ENCODE peak calls at places on chromosomes 7 and 10, in four cellular contexts. M is lower leg skin, W is A549, Z is heart left ventricle. S is an unnamed sample.

GRCh38 chr7:116988363-116988989 is 35.2 kb downstream of the ST7 start:
- DNase-seq in M (no peak), Z (no peak), W (peak), S (peak)

GRCh38 chr7:35727571-35727970 is 32.6 kb upstream of the HERPUD2 start:
- DNase-seq in W (no peak), M (no peak), Z (no peak), S (peak)

GRCh38 chr7:32476816-32477648 is 13.1 kb downstream of the LSM5 start:
- DNase-seq in W (no peak), M (no peak), Z (no peak), S (peak)

GRCh38 chr10:126013489-126014281 is 117.3 kb downstream of the FANK1 start:
- DNase-seq in M (no peak), W (peak), Z (no peak), S (peak)

GRCh38 chr7:142898377-142899235 is 13.1 kb upstream of the TRPV6 start:
- DNase-seq in M (peak), W (no peak), Z (no peak), S (no peak)

GRCh38 chr7:29270579-29270978 is 76.0 kb downstream of the CHN2 start:
- DNase-seq in W (no peak), Z (no peak), M (no peak), S (no peak)

GRCh38 chr7:150631084-150631824 is 931 bp downstream of the GIMAP6 start:
- DNase-seq in M (peak), Z (peak), W (no peak), S (no peak)

GRCh38 chr7:98021588-98022351 is 31.8 kb upstream of the OCM2 start:
- DNase-seq in M (peak), W (peak), Z (peak), S (peak)

GRCh38 chr7:75993689-75994387 is 557 bp downstream of the TMEM120A start:
- DNase-seq in M (peak), W (peak), Z (peak), S (peak)

GRCh38 chr7:32378991-32379390 is 111.2 kb downstream of the LSM5 start:
- DNase-seq in Z (no peak), W (no peak), M (no peak), S (no peak)

GRCh38 chr7:2710901-2711551 is 23.0 kb downstream of the AMZ1 start:
- DNase-seq in W (no peak), M (no peak), Z (no peak), S (no peak)

GRCh38 chr10:43110318-43111071 is 27.8 kb upstream of the CSGALNACT2 start:
- DNase-seq in W (no peak), M (no peak), Z (no peak), S (peak)

GRCh38 chr7:137981668-137982067 is 20.2 kb downstream of the CREB3L2 start:
- DNase-seq in Z (no peak), M (no peak), W (no peak), S (no peak)

GRCh38 chr7:153413199-153413539 is 639.0 kb upstream of the DPP6 start:
- DNase-seq in Z (no peak), M (no peak), W (no peak), S (no peak)

GRCh38 chr10:72490951-72491350 is 134.9 kb downstream of the MICU1 start:
- DNase-seq in W (no peak), M (no peak), Z (no peak), S (peak)

GRCh38 chr7:150363872-150364271 is 4.8 kb upstream of the REPIN1 start:
- DNase-seq in Z (no peak), W (no peak), M (no peak), S (no peak)

GRCh38 chr10:7697304-7697822 is 5.8 kb upstream of the ITIH2 start:
- DNase-seq in M (no peak), W (no peak), Z (no peak), S (no peak)

GRCh38 chr10:63005246-63005645 is 127.9 kb upstream of the NRBF2 start:
- DNase-seq in M (no peak), W (no peak), Z (no peak), S (peak)

GRCh38 chr7:43792471-43792870 is 34.0 kb downstream of the BLVRA start:
- DNase-seq in W (no peak), M (peak), Z (no peak), S (no peak)

GRCh38 chr7:29035044-29035740 is 77.1 kb upstream of the TRIL start:
- DNase-seq in W (peak), M (no peak), Z (no peak), S (peak)

GRCh38 chr10:103854687-103855423 is 521 bp downstream of the SH3PXD2A start:
- DNase-seq in W (peak), Z (peak), M (peak), S (peak)

GRCh38 chr10:69503896-69504265 is 52.6 kb downstream of the TSPAN15 start:
- DNase-seq in Z (no peak), M (peak), W (no peak), S (no peak)

GRCh38 chr7:15558747-15559146 is 3.1 kb downstream of the AGMO start:
- DNase-seq in Z (no peak), W (no peak), M (no peak), S (peak)

GRCh38 chr10:73839276-73839966 is 28.0 kb upstream of the NDST2 start:
- DNase-seq in Z (no peak), M (no peak), W (no peak), S (no peak)

GRCh38 chr10:22816298-22816653 is 101.9 kb upstream of the PIP4K2A start:
- DNase-seq in Z (no peak), W (peak), M (no peak), S (peak)

GRCh38 chr10:87775766-87776165 is 42.3 kb downstream of the ATAD1 start:
- DNase-seq in W (no peak), Z (no peak), M (no peak), S (peak)

GRCh38 chr7:117110480-117111315 is 157.4 kb downstream of the ST7 start:
- DNase-seq in Z (no peak), W (no peak), M (no peak), S (no peak)

GRCh38 chr7:125444864-125445263 is 515.2 kb upstream of the POT1 start:
- DNase-seq in Z (no peak), M (no peak), W (no peak), S (no peak)

GRCh38 chr10:76318171-76318570 is 886.7 kb downstream of the LRMDA start:
- DNase-seq in Z (no peak), W (no peak), M (no peak), S (no peak)

GRCh38 chr7:89067048-89067447 is 271.5 kb upstream of the TEX47 start:
- DNase-seq in W (no peak), Z (no peak), M (no peak), S (no peak)

GRCh38 chr10:46224414-46224682 is 62.4 kb upstream of the ANTXRL start:
- DNase-seq in W (no peak), M (peak), Z (no peak), S (no peak)

GRCh38 chr7:134018321-134018720 is 108.8 kb upstream of the LRGUK start:
- DNase-seq in Z (no peak), M (no peak), W (no peak), S (no peak)

GRCh38 chr10:108049668-108050067 is 885.2 kb upstream of the SORCS1 start:
- DNase-seq in W (no peak), M (no peak), Z (no peak), S (no peak)

GRCh38 chr7:2193575-2194305 is 39.0 kb downstream of the MAD1L1 start:
- DNase-seq in Z (no peak), M (peak), W (no peak), S (no peak)

GRCh38 chr7:100582041-100582579 is 3.8 kb downstream of the LRCH4 start:
- DNase-seq in W (no peak), M (no peak), Z (peak), S (no peak)

GRCh38 chr7:18315241-18315640 is 180.3 kb upstream of the HDAC9 start:
- DNase-seq in M (no peak), Z (no peak), W (no peak), S (no peak)

GRCh38 chr7:149147072-149147729 is at the start of gene ZNF398:
- DNase-seq in W (peak), M (peak), Z (peak), S (peak)

GRCh38 chr10:111481271-111482073 is 404.6 kb downstream of the ADRA2A start:
- DNase-seq in M (no peak), Z (no peak), W (no peak), S (peak)

GRCh38 chr10:43408331-43408709 is 666 bp downstream of the HNRNPF start:
- DNase-seq in Z (no peak), M (peak), W (no peak), S (no peak)

GRCh38 chr10:104406715-104407517 is 53.3 kb downstream of the CFAP58 start:
- DNase-seq in W (peak), Z (no peak), M (no peak), S (peak)

GRCh38 chr10:132812544-132812943 is 26.6 kb upstream of the NKX6-2 start:
- DNase-seq in Z (no peak), W (no peak), M (peak), S (no peak)

GRCh38 chr10:132811891-132812481 is 26.0 kb upstream of the NKX6-2 start:
- DNase-seq in M (peak), Z (peak), W (no peak), S (no peak)

GRCh38 chr10:132809237-132810140 is 23.5 kb upstream of the NKX6-2 start:
- DNase-seq in M (peak), Z (no peak), W (no peak), S (no peak)

GRCh38 chr10:132810141-132810806 is 24.3 kb upstream of the NKX6-2 start:
- DNase-seq in W (no peak), M (peak), Z (no peak), S (no peak)

DNA sequence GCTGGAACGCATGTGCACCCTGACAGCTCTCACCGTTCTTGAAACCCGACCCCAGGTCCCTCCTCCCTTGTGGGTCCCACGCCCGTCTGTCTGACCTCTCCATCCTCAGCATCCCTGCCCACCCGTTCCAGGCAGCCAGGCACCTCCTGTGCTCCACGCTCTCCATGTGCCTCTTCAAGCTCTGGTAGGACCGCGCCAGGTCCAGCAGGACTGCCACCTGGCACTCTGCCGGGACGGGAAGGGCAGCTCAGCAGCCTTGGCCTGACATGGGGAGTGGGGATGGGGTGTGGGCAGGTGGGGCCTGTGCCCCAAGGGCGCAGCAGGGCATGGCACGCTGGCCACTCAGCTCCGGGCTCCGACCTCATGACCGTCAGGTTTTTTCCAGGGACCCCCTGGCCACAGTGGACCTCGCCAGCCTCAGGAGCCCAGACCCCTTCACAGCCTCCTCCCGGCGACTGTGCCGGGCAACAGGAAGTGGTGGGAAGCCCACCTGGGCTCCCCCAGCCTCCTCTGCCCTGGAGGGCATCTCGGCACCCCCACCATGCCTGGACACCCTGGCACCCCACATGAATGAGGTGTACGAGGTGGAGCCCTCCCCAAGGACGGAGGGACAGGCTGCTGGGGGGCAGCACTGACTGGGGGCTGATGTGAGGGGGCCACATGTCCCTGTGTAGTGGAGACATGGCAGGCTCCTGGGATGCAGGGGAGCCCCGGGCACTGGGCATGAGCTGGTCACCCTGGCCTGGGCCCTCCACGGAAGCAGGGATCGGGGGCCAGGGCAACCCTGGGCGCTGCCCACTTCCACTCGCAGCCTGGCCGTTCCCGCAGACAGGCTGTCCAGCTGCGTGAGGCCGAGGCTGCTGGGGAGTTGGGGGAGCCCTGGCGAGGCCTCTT is 25.1 kb upstream of the NKX6-2 start:
- DNase-seq in M (peak), Z (peak), W (no peak), S (no peak)
- H3K4me3 ChIP-seq in M (no peak), Z (no peak), W (no peak), S (no peak)

GRCh38 chr7:132574281-132574680 is 2.0 kb downstream of the PLXNA4 start:
- DNase-seq in M (no peak), Z (no peak), W (no peak), S (no peak)

GRCh38 chr7:132575987-132576722 is at the start of gene PLXNA4:
- DNase-seq in M (peak), Z (no peak), W (no peak), S (peak)

GRCh38 chr7:132576723-132577089 is 436 bp upstream of the PLXNA4 start:
- DNase-seq in W (no peak), Z (no peak), M (no peak), S (peak)

GRCh38 chr7:132577206-132578049 is 1.2 kb upstream of the PLXNA4 start:
- DNase-seq in Z (peak), W (peak), M (peak), S (peak)

DNA sequence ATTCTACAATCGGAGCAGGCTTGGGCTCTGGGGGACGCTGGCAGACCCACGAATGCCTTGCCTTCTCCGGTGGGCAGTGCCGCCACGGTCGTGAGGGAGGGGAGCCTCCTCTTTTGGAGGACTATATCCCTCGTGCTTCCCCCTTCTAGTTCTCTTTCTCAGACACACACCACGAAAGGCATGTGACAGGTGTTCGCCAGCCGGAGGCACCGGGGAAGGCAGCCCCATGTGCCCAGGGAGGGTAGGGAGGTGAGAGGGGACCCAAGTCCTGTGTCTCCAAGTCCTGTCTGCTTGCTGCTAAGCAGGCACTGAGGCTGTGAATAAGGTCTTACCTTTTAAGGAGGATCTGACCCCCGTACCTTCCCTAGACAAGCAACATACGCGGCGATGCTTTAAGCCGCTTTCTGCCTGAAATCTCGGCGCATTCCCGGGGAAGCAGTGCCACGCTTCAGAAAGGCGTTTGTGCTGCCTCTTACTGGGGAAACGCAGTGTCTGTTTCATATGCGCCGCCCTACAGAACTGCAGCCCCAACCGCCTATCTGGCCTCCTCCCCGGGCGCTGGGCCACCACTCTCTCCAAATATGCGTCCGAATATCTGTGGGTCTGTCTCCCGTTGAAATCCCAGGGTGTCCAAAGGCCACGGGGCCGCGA is 809 bp downstream of the PLXNA4 start:
- DNase-seq in Z (peak), M (peak), W (peak), S (peak)
- H3K4me3 ChIP-seq in Z (peak), M (peak), W (peak), S (peak)

GRCh38 chr10:32960022-32960421 is 2.0 kb upstream of the ITGB1 start:
- DNase-seq in Z (no peak), M (no peak), W (no peak), S (no peak)
- H3K4me3 ChIP-seq in Z (no peak), M (no peak), W (peak), S (peak)

DNA sequence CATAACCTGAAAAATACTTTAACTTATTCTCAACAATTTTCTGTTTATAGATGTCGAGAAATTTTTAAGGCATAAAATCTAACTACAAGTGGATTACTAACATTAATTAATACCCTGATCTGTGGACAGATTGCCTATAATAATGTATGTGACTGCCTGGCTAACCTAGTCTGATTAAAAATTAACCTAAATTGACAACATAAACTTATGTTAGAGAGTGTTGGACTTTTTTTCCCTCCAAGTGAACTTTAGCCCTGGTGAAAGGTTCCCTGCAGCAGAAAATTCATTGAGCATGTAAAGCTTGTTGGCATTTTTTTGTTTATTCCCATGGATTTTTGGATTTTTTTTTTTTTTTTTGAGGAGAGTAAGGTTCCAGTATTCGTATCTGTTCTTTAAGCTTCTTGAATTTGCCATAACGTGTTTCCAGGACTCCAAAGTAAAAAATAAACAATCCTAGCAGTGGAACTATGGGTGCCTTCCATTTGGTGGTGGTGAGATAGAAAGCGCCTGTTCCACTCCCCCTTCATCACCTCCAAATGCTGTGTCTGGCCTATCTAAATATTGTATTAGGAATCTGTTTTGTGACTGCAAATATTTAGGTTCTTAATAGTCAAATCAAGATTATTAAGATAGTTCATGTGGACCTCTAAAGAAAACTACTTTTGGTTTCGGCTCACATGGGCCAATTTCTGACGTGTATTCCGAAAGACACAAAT is 36.1 kb downstream of the NET1 start:
- DNase-seq in W (no peak), M (no peak), Z (no peak), S (peak)
- H3K4me3 ChIP-seq in W (peak), M (no peak), Z (no peak), S (peak)

GRCh38 chr10:131824371-131825149 is 76.2 kb upstream of the PPP2R2D start:
- DNase-seq in W (peak), M (peak), Z (peak), S (no peak)
- H3K4me3 ChIP-seq in W (no peak), M (no peak), Z (no peak), S (no peak)

GRCh38 chr10:5893321-5893720 is 3.3 kb downstream of the FBH1 start:
- DNase-seq in W (no peak), M (no peak), Z (no peak), S (no peak)

GRCh38 chr10:5890519-5890878 is 456 bp downstream of the FBH1 start:
- DNase-seq in Z (no peak), M (peak), W (peak), S (peak)

GRCh38 chr10:5891009-5891408 is 966 bp downstream of the FBH1 start:
- DNase-seq in W (no peak), M (peak), Z (no peak), S (no peak)

GRCh38 chr10:5889624-5890518 is at the start of the genes ANKRD16 and FBH1:
- DNase-seq in Z (peak), M (peak), W (peak), S (peak)

GRCh38 chr10:5892007-5892406 is 2.0 kb downstream of the FBH1 start:
- DNase-seq in W (no peak), M (peak), Z (no peak), S (peak)
- H3K4me3 ChIP-seq in W (no peak), M (no peak), Z (no peak), S (peak)

DNA sequence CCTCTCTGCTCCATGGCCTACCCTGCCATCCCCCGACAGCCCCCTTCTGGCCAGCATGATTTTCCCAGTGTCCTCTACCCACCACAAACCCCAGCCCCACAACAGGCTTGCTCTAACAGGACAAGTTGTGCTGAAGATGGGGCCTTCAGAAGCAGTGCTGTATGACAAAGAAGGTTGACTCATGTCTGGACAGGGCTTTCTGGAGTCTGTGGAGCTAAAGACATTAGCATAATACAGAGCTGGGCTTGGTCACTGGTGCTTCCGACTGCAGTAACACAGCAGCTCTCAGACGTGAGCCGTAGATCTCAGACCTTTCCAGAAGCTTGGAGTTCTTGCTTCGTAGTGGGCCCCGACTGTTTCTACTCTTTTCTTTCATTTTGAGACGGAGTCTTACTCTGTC is 100.5 kb downstream of the GTF2IRD1 start:
- DNase-seq in M (no peak), Z (no peak), W (no peak), S (peak)
- H3K4me3 ChIP-seq in M (no peak), Z (no peak), W (no peak), S (no peak)

GRCh38 chr10:28179006-28179405 is 123.9 kb downstream of the MPP7 start:
- DNase-seq in Z (no peak), M (no peak), W (no peak), S (peak)
- H3K4me3 ChIP-seq in Z (no peak), M (no peak), W (no peak), S (no peak)

DNA sequence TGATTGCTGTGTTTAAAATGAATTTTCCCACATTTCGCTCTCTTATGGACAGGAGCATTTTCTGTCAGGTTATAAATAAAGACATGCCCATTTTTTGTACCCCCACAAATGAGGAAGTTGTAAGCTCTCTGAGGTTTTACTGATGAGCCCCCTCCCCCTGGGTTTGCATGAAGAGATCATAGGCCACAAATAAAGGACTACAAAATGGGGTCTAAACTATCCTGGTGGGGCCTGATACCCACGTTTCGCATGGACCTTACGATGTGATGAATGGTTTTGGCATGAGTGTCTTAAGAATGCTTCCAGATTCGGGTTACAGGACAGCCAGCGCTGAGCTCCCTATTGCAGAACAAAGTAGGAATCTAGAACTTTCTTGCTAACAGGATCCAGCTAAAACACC is 5.8 kb downstream of the IKZF1 start:
- DNase-seq in M (no peak), W (no peak), Z (no peak), S (no peak)
- H3K4me3 ChIP-seq in M (no peak), W (no peak), Z (no peak), S (no peak)

S was measured in GM23248.